ENCODE peak calls at places on chromosomes 1 and 21, in seven cellular contexts. D, R, P, Q, M, K and A are unnamed samples.
A peak's percentile ranks its signal among the peaks of the same experiment; 100 is the strongest.

GRCh38 chr1:219416598-219417238 is 196.2 kb downstream of the ZC3H11B start:
- DNase-seq in D (no peak), R (no peak), P (peak; percentile 64), Q (peak; percentile 64), M (peak; percentile 73), K (peak; percentile 59), A (no peak)

GRCh38 chr1:50701706-50702317 is 258.3 kb downstream of the FAF1 start:
- DNase-seq in D (no peak), R (no peak), P (no peak), Q (no peak), M (no peak), K (no peak), A (no peak)

GRCh38 chr1:234926574-234927311 is 201.9 kb downstream of the TOMM20 start:
- DNase-seq in D (no peak), R (peak; percentile 77), P (no peak), Q (no peak), M (no peak), K (no peak), A (no peak)

GRCh38 chr1:34268311-34269042 is 91.8 kb downstream of the C1orf94 start:
- DNase-seq in D (no peak), R (no peak), P (no peak), Q (no peak), M (no peak), K (no peak), A (peak; percentile 62)

GRCh38 chr1:152047607-152047953 is 10.8 kb upstream of the S100A11 start:
- DNase-seq in D (peak; percentile 36), R (peak; percentile 82), P (peak; percentile 77), Q (peak; percentile 86), M (no peak), K (no peak), A (no peak)

GRCh38 chr1:95229042-95229441 is 5.0 kb upstream of the RWDD3 start:
- DNase-seq in D (no peak), R (no peak), P (no peak), Q (no peak), M (no peak), K (no peak), A (no peak)

GRCh38 chr1:194816859-194817258 is 1630.4 kb upstream of the B3GALT2 start:
- DNase-seq in D (no peak), R (no peak), P (no peak), Q (no peak), M (no peak), K (no peak), A (no peak)

GRCh38 chr21:44259082-44259705 is 2.5 kb downstream of the DNMT3L start:
- DNase-seq in D (no peak), R (no peak), P (no peak), Q (no peak), M (no peak), K (no peak), A (peak; percentile 77)

GRCh38 chr1:70066711-70067110 is 138.7 kb downstream of the LRRC40 start:
- DNase-seq in D (no peak), R (no peak), P (no peak), Q (no peak), M (no peak), K (no peak), A (no peak)

GRCh38 chr1:213201380-213202155 is 150.5 kb downstream of the RPS6KC1 start:
- DNase-seq in D (no peak), R (no peak), P (no peak), Q (no peak), M (no peak), K (no peak), A (no peak)

GRCh38 chr1:226061793-226062557 is 541 bp upstream of the H3-3A start:
- DNase-seq in D (peak; percentile 90), R (peak; percentile 85), P (peak; percentile 85), Q (peak; percentile 92), M (peak; percentile 44), K (peak; percentile 85), A (peak; percentile 93)

GRCh38 chr1:83682132-83682531 is 316.8 kb downstream of the TTLL7 start:
- DNase-seq in D (no peak), R (no peak), P (no peak), Q (no peak), M (no peak), K (no peak), A (no peak)

GRCh38 chr1:161825831-161826230 is 59.7 kb downstream of the ATF6 start:
- DNase-seq in D (no peak), R (no peak), P (no peak), Q (no peak), M (no peak), K (no peak), A (no peak)

GRCh38 chr1:27686223-27686990 is 14.4 kb upstream of the IFI6 start:
- DNase-seq in D (no peak), R (no peak), P (peak; percentile 81), Q (no peak), M (no peak), K (peak; percentile 84), A (no peak)

GRCh38 chr1:91885331-91885715 is 628 bp downstream of the TGFBR3 start:
- DNase-seq in D (no peak), R (peak; percentile 80), P (peak; percentile 26), Q (peak; percentile 73), M (no peak), K (peak; percentile 44), A (no peak)

DNA sequence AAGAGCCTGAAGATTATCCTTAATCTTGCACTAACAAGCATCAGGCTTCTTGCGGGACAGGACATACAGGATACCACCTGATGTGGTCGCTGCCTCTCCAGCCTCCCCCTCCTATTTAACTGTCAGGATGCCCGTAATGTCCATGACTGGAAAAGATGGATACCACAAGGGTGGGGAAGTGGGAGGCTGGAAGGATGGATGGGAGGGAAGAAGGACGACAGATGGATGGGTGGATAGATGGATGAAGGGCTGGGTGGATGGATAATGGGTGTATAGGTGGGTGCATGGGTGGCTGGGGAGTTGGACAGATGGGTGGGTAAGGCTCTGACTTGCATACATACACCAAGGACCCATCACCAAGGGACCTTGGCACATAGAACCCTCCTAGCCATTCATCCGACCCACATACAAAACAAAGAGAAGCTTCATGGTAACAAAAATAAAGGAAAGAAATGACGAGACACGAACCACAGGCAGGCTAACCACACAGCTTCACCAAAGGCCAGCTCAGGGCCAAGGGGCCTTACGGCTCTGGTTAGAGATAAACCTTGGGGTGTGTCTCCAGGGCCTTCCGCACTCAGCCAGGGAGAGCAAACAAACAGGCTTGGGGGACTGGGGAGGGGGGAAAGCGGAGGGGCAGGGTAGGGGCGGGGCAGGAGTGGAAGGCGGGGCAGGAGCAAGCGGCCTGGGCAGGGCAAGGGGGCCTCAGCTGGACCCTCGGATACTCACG is 50.5 kb downstream of the HSPG2 start:
- DNase-seq in D (no peak), R (no peak), P (peak; percentile 53), Q (no peak), M (no peak), K (no peak), A (no peak)
- TF ChIP-seq EP300 in D (no peak), R (no peak), P (no peak), Q (no peak), M (no peak), K (no peak), A (no peak)

GRCh38 chr1:109135940-109136339 is 22.0 kb downstream of the ELAPOR1 start:
- DNase-seq in D (no peak), R (no peak), P (no peak), Q (no peak), M (no peak), K (no peak), A (no peak)
- H3K27ac ChIP-seq in D (no peak overlapping the region), R (no peak overlapping the region), P (peak overlapping the region; percentile 88), Q (no peak overlapping the region), M (no peak overlapping the region), K (peak overlapping the region; percentile 90), A (no peak overlapping the region)

GRCh38 chr21:41772351-41773080 is 5.7 kb upstream of the RIPK4 start:
- DNase-seq in D (no peak), R (no peak), P (no peak), Q (no peak), M (no peak), K (no peak), A (no peak)
- TF ChIP-seq CTCF in D (no peak), R (no peak), P (no peak), Q (no peak), M (no peak), K (no peak), A (no peak)

GRCh38 chr21:37908691-37909090 is 7.6 kb downstream of the KCNJ6 start:
- DNase-seq in D (no peak), R (no peak), P (no peak), Q (no peak), M (no peak), K (no peak), A (peak; percentile 31)
- TF ChIP-seq EP300 in D (no peak), R (no peak), P (no peak), Q (no peak), M (no peak), K (no peak), A (no peak)